ENCODE peak calls at places on chromosomes 12 and 14, in ten cellular contexts. One of them, this sample, is unnamed.

GRCh38 chr12:68042212-68042699 is 53.0 kb downstream of the IFNG-AS1 start:
- DNase-seq in AG08396: no peak
- DNase-seq in HT1080: peak
- DNase-seq in stimulated activated CD8-positive, alpha-beta memory T cell treated with anti-CD3 and anti-CD28 coated beads, Interleukin-12 subunit alpha, Interleukin-12 subunit beta, amount 100 ng/mL, for 4 hours: no peak
- DNase-seq in choroid plexus epithelial cell: peak
- DNase-seq in AG04449: no peak
- DNase-seq in AG20443: no peak
- DNase-seq in cardiac fibroblast: no peak
- DNase-seq in NCI-H446 treated with DMSO at 0.1 percent for 48 hours: no peak
- DNase-seq in fibroblast of gingiva: no peak
- DNase-seq in this sample: no peak

GRCh38 chr14:67514203-67514607 is 18.9 kb upstream of the PLEKHH1 start:
- DNase-seq in NCI-H446 treated with DMSO at 0.1 percent for 48 hours: no peak
- DNase-seq in cardiac fibroblast: no peak
- DNase-seq in choroid plexus epithelial cell: no peak
- DNase-seq in AG04449: no peak
- DNase-seq in stimulated activated CD8-positive, alpha-beta memory T cell treated with anti-CD3 and anti-CD28 coated beads, Interleukin-12 subunit alpha, Interleukin-12 subunit beta, amount 100 ng/mL, for 4 hours: no peak
- DNase-seq in AG20443: peak
- DNase-seq in HT1080: no peak
- DNase-seq in fibroblast of gingiva: no peak
- DNase-seq in AG08396: no peak
- DNase-seq in this sample: no peak

GRCh38 chr14:100215330-100215885 is 23.5 kb upstream of the YY1 start:
- DNase-seq in NCI-H446 treated with DMSO at 0.1 percent for 48 hours: no peak
- DNase-seq in HT1080: no peak
- DNase-seq in AG20443: no peak
- DNase-seq in AG04449: no peak
- DNase-seq in fibroblast of gingiva: no peak
- DNase-seq in stimulated activated CD8-positive, alpha-beta memory T cell treated with anti-CD3 and anti-CD28 coated beads, Interleukin-12 subunit alpha, Interleukin-12 subunit beta, amount 100 ng/mL, for 4 hours: no peak
- DNase-seq in cardiac fibroblast: no peak
- DNase-seq in choroid plexus epithelial cell: no peak
- DNase-seq in AG08396: no peak
- DNase-seq in this sample: no peak

GRCh38 chr12:24803406-24804245 is 145.3 kb downstream of the BCAT1 start:
- DNase-seq in stimulated activated CD8-positive, alpha-beta memory T cell treated with anti-CD3 and anti-CD28 coated beads, Interleukin-12 subunit alpha, Interleukin-12 subunit beta, amount 100 ng/mL, for 4 hours: no peak
- DNase-seq in AG08396: no peak
- DNase-seq in HT1080: no peak
- DNase-seq in choroid plexus epithelial cell: no peak
- DNase-seq in fibroblast of gingiva: no peak
- DNase-seq in AG20443: no peak
- DNase-seq in cardiac fibroblast: no peak
- DNase-seq in NCI-H446 treated with DMSO at 0.1 percent for 48 hours: no peak
- DNase-seq in AG04449: no peak
- DNase-seq in this sample: no peak

GRCh38 chr12:32139064-32139421 is 32.4 kb downstream of the BICD1 start:
- DNase-seq in AG20443: peak
- DNase-seq in stimulated activated CD8-positive, alpha-beta memory T cell treated with anti-CD3 and anti-CD28 coated beads, Interleukin-12 subunit alpha, Interleukin-12 subunit beta, amount 100 ng/mL, for 4 hours: no peak
- DNase-seq in AG08396: no peak
- DNase-seq in NCI-H446 treated with DMSO at 0.1 percent for 48 hours: peak
- DNase-seq in choroid plexus epithelial cell: peak
- DNase-seq in AG04449: no peak
- DNase-seq in fibroblast of gingiva: peak
- DNase-seq in HT1080: no peak
- DNase-seq in cardiac fibroblast: peak
- DNase-seq in this sample: no peak

GRCh38 chr12:57890191-57891120 is 43.9 kb upstream of the CTDSP2 start:
- DNase-seq in NCI-H446 treated with DMSO at 0.1 percent for 48 hours: no peak
- DNase-seq in AG20443: no peak
- DNase-seq in stimulated activated CD8-positive, alpha-beta memory T cell treated with anti-CD3 and anti-CD28 coated beads, Interleukin-12 subunit alpha, Interleukin-12 subunit beta, amount 100 ng/mL, for 4 hours: no peak
- DNase-seq in AG04449: no peak
- DNase-seq in AG08396: no peak
- DNase-seq in HT1080: peak
- DNase-seq in fibroblast of gingiva: no peak
- DNase-seq in choroid plexus epithelial cell: no peak
- DNase-seq in cardiac fibroblast: peak
- DNase-seq in this sample: no peak

GRCh38 chr12:119613319-119613936 is 19.9 kb downstream of the TMEM233 start:
- DNase-seq in stimulated activated CD8-positive, alpha-beta memory T cell treated with anti-CD3 and anti-CD28 coated beads, Interleukin-12 subunit alpha, Interleukin-12 subunit beta, amount 100 ng/mL, for 4 hours: no peak
- DNase-seq in AG20443: no peak
- DNase-seq in fibroblast of gingiva: no peak
- DNase-seq in NCI-H446 treated with DMSO at 0.1 percent for 48 hours: no peak
- DNase-seq in AG08396: no peak
- DNase-seq in AG04449: no peak
- DNase-seq in choroid plexus epithelial cell: peak
- DNase-seq in HT1080: peak
- DNase-seq in cardiac fibroblast: peak
- DNase-seq in this sample: no peak

GRCh38 chr12:28350502-28350901 is 160.2 kb downstream of the CCDC91 start:
- DNase-seq in choroid plexus epithelial cell: no peak
- DNase-seq in cardiac fibroblast: no peak
- DNase-seq in NCI-H446 treated with DMSO at 0.1 percent for 48 hours: no peak
- DNase-seq in stimulated activated CD8-positive, alpha-beta memory T cell treated with anti-CD3 and anti-CD28 coated beads, Interleukin-12 subunit alpha, Interleukin-12 subunit beta, amount 100 ng/mL, for 4 hours: no peak
- DNase-seq in AG08396: no peak
- DNase-seq in HT1080: peak
- DNase-seq in AG04449: no peak
- DNase-seq in AG20443: no peak
- DNase-seq in fibroblast of gingiva: peak
- DNase-seq in this sample: no peak

GRCh38 chr12:6091786-6092566 is 32.5 kb downstream of the VWF start:
- DNase-seq in cardiac fibroblast: no peak
- DNase-seq in stimulated activated CD8-positive, alpha-beta memory T cell treated with anti-CD3 and anti-CD28 coated beads, Interleukin-12 subunit alpha, Interleukin-12 subunit beta, amount 100 ng/mL, for 4 hours: no peak
- DNase-seq in AG08396: no peak
- DNase-seq in AG20443: no peak
- DNase-seq in AG04449: no peak
- DNase-seq in choroid plexus epithelial cell: no peak
- DNase-seq in NCI-H446 treated with DMSO at 0.1 percent for 48 hours: no peak
- DNase-seq in HT1080: peak
- DNase-seq in fibroblast of gingiva: no peak
- DNase-seq in this sample: no peak

GRCh38 chr12:57011438-57012424 is 4.6 kb downstream of the TAC3 start:
- DNase-seq in AG20443: no peak
- DNase-seq in HT1080: no peak
- DNase-seq in stimulated activated CD8-positive, alpha-beta memory T cell treated with anti-CD3 and anti-CD28 coated beads, Interleukin-12 subunit alpha, Interleukin-12 subunit beta, amount 100 ng/mL, for 4 hours: no peak
- DNase-seq in NCI-H446 treated with DMSO at 0.1 percent for 48 hours: no peak
- DNase-seq in AG04449: no peak
- DNase-seq in fibroblast of gingiva: no peak
- DNase-seq in cardiac fibroblast: no peak
- DNase-seq in choroid plexus epithelial cell: no peak
- DNase-seq in AG08396: no peak
- DNase-seq in this sample: no peak

GRCh38 chr12:125561-125960 is 59.0 kb downstream of the IQSEC3 start:
- DNase-seq in AG08396: no peak
- DNase-seq in NCI-H446 treated with DMSO at 0.1 percent for 48 hours: no peak
- DNase-seq in HT1080: no peak
- DNase-seq in AG04449: no peak
- DNase-seq in stimulated activated CD8-positive, alpha-beta memory T cell treated with anti-CD3 and anti-CD28 coated beads, Interleukin-12 subunit alpha, Interleukin-12 subunit beta, amount 100 ng/mL, for 4 hours: no peak
- DNase-seq in choroid plexus epithelial cell: no peak
- DNase-seq in cardiac fibroblast: no peak
- DNase-seq in fibroblast of gingiva: no peak
- DNase-seq in AG20443: no peak
- DNase-seq in this sample: no peak

GRCh38 chr12:69389836-69390235 is 30.3 kb downstream of the YEATS4 start:
- DNase-seq in AG20443: no peak
- DNase-seq in fibroblast of gingiva: peak
- DNase-seq in choroid plexus epithelial cell: peak
- DNase-seq in AG08396: no peak
- DNase-seq in cardiac fibroblast: peak
- DNase-seq in stimulated activated CD8-positive, alpha-beta memory T cell treated with anti-CD3 and anti-CD28 coated beads, Interleukin-12 subunit alpha, Interleukin-12 subunit beta, amount 100 ng/mL, for 4 hours: no peak
- DNase-seq in NCI-H446 treated with DMSO at 0.1 percent for 48 hours: no peak
- DNase-seq in HT1080: no peak
- DNase-seq in AG04449: peak
- DNase-seq in this sample: no peak

GRCh38 chr12:27324452-27324999 is 8.1 kb upstream of the BMAL2 start:
- DNase-seq in fibroblast of gingiva: no peak
- DNase-seq in AG20443: peak
- DNase-seq in HT1080: no peak
- DNase-seq in cardiac fibroblast: no peak
- DNase-seq in NCI-H446 treated with DMSO at 0.1 percent for 48 hours: no peak
- DNase-seq in AG08396: no peak
- DNase-seq in stimulated activated CD8-positive, alpha-beta memory T cell treated with anti-CD3 and anti-CD28 coated beads, Interleukin-12 subunit alpha, Interleukin-12 subunit beta, amount 100 ng/mL, for 4 hours: no peak
- DNase-seq in AG04449: no peak
- DNase-seq in choroid plexus epithelial cell: no peak
- DNase-seq in this sample: no peak

GRCh38 chr12:45327823-45328383 is 112.0 kb downstream of the ANO6 start:
- DNase-seq in stimulated activated CD8-positive, alpha-beta memory T cell treated with anti-CD3 and anti-CD28 coated beads, Interleukin-12 subunit alpha, Interleukin-12 subunit beta, amount 100 ng/mL, for 4 hours: no peak
- DNase-seq in AG04449: no peak
- DNase-seq in NCI-H446 treated with DMSO at 0.1 percent for 48 hours: no peak
- DNase-seq in cardiac fibroblast: peak
- DNase-seq in fibroblast of gingiva: no peak
- DNase-seq in HT1080: peak
- DNase-seq in AG08396: no peak
- DNase-seq in choroid plexus epithelial cell: peak
- DNase-seq in AG20443: no peak
- DNase-seq in this sample: no peak

GRCh38 chr14:72665259-72665658 is 228.6 kb downstream of the DPF3 start:
- DNase-seq in fibroblast of gingiva: peak
- DNase-seq in AG20443: peak
- DNase-seq in NCI-H446 treated with DMSO at 0.1 percent for 48 hours: no peak
- DNase-seq in HT1080: peak
- DNase-seq in stimulated activated CD8-positive, alpha-beta memory T cell treated with anti-CD3 and anti-CD28 coated beads, Interleukin-12 subunit alpha, Interleukin-12 subunit beta, amount 100 ng/mL, for 4 hours: no peak
- DNase-seq in AG04449: peak
- DNase-seq in choroid plexus epithelial cell: peak
- DNase-seq in cardiac fibroblast: peak
- DNase-seq in AG08396: peak
- DNase-seq in this sample: no peak

GRCh38 chr14:91870001-91870400 is 2.7 kb upstream of the TC2N start:
- DNase-seq in AG08396: no peak
- DNase-seq in stimulated activated CD8-positive, alpha-beta memory T cell treated with anti-CD3 and anti-CD28 coated beads, Interleukin-12 subunit alpha, Interleukin-12 subunit beta, amount 100 ng/mL, for 4 hours: no peak
- DNase-seq in HT1080: peak
- DNase-seq in choroid plexus epithelial cell: no peak
- DNase-seq in NCI-H446 treated with DMSO at 0.1 percent for 48 hours: no peak
- DNase-seq in AG04449: no peak
- DNase-seq in cardiac fibroblast: peak
- DNase-seq in fibroblast of gingiva: no peak
- DNase-seq in AG20443: no peak
- DNase-seq in this sample: no peak

GRCh38 chr12:59452259-59452658 is 143.6 kb upstream of the SLC16A7 start:
- DNase-seq in fibroblast of gingiva: peak
- DNase-seq in stimulated activated CD8-positive, alpha-beta memory T cell treated with anti-CD3 and anti-CD28 coated beads, Interleukin-12 subunit alpha, Interleukin-12 subunit beta, amount 100 ng/mL, for 4 hours: no peak
- DNase-seq in cardiac fibroblast: peak
- DNase-seq in HT1080: peak
- DNase-seq in choroid plexus epithelial cell: peak
- DNase-seq in AG20443: peak
- DNase-seq in AG08396: peak
- DNase-seq in AG04449: peak
- DNase-seq in NCI-H446 treated with DMSO at 0.1 percent for 48 hours: no peak
- DNase-seq in this sample: no peak

GRCh38 chr12:47721431-47721973 is 3.8 kb downstream of the ENDOU start:
- DNase-seq in stimulated activated CD8-positive, alpha-beta memory T cell treated with anti-CD3 and anti-CD28 coated beads, Interleukin-12 subunit alpha, Interleukin-12 subunit beta, amount 100 ng/mL, for 4 hours: no peak
- DNase-seq in AG20443: no peak
- DNase-seq in HT1080: no peak
- DNase-seq in choroid plexus epithelial cell: no peak
- DNase-seq in fibroblast of gingiva: no peak
- DNase-seq in NCI-H446 treated with DMSO at 0.1 percent for 48 hours: no peak
- DNase-seq in AG04449: no peak
- DNase-seq in AG08396: no peak
- DNase-seq in cardiac fibroblast: no peak
- DNase-seq in this sample: peak

GRCh38 chr12:57838594-57839302 is 7.8 kb downstream of the CTDSP2 start:
- DNase-seq in AG20443: no peak
- DNase-seq in NCI-H446 treated with DMSO at 0.1 percent for 48 hours: no peak
- DNase-seq in cardiac fibroblast: peak
- DNase-seq in HT1080: peak
- DNase-seq in AG08396: no peak
- DNase-seq in stimulated activated CD8-positive, alpha-beta memory T cell treated with anti-CD3 and anti-CD28 coated beads, Interleukin-12 subunit alpha, Interleukin-12 subunit beta, amount 100 ng/mL, for 4 hours: no peak
- DNase-seq in AG04449: no peak
- DNase-seq in choroid plexus epithelial cell: peak
- DNase-seq in fibroblast of gingiva: no peak
- DNase-seq in this sample: no peak

GRCh38 chr14:75283162-75283883 is 4.7 kb downstream of the FOS start:
- DNase-seq in AG08396: no peak
- DNase-seq in AG20443: no peak
- DNase-seq in HT1080: no peak
- DNase-seq in NCI-H446 treated with DMSO at 0.1 percent for 48 hours: no peak
- DNase-seq in fibroblast of gingiva: peak
- DNase-seq in stimulated activated CD8-positive, alpha-beta memory T cell treated with anti-CD3 and anti-CD28 coated beads, Interleukin-12 subunit alpha, Interleukin-12 subunit beta, amount 100 ng/mL, for 4 hours: no peak
- DNase-seq in choroid plexus epithelial cell: peak
- DNase-seq in AG04449: no peak
- DNase-seq in cardiac fibroblast: peak
- DNase-seq in this sample: peak

GRCh38 chr14:67285876-67286452 is 44.7 kb downstream of the PALS1 start:
- DNase-seq in AG20443: peak
- DNase-seq in fibroblast of gingiva: peak
- DNase-seq in AG04449: no peak
- DNase-seq in AG08396: no peak
- DNase-seq in choroid plexus epithelial cell: peak
- DNase-seq in stimulated activated CD8-positive, alpha-beta memory T cell treated with anti-CD3 and anti-CD28 coated beads, Interleukin-12 subunit alpha, Interleukin-12 subunit beta, amount 100 ng/mL, for 4 hours: no peak
- DNase-seq in NCI-H446 treated with DMSO at 0.1 percent for 48 hours: peak
- DNase-seq in HT1080: peak
- DNase-seq in cardiac fibroblast: peak
- DNase-seq in this sample: no peak

GRCh38 chr12:10721654-10722501 is 1.2 kb downstream of the YBX3 start:
- DNase-seq in choroid plexus epithelial cell: peak
- DNase-seq in AG08396: peak
- DNase-seq in cardiac fibroblast: peak
- DNase-seq in NCI-H446 treated with DMSO at 0.1 percent for 48 hours: peak
- DNase-seq in HT1080: peak
- DNase-seq in AG20443: peak
- DNase-seq in AG04449: peak
- DNase-seq in fibroblast of gingiva: peak
- DNase-seq in stimulated activated CD8-positive, alpha-beta memory T cell treated with anti-CD3 and anti-CD28 coated beads, Interleukin-12 subunit alpha, Interleukin-12 subunit beta, amount 100 ng/mL, for 4 hours: peak
- DNase-seq in this sample: peak

GRCh38 chr12:122079038-122079531 is 529 bp downstream of the MLXIP start:
- DNase-seq in AG08396: no peak
- DNase-seq in AG04449: no peak
- DNase-seq in stimulated activated CD8-positive, alpha-beta memory T cell treated with anti-CD3 and anti-CD28 coated beads, Interleukin-12 subunit alpha, Interleukin-12 subunit beta, amount 100 ng/mL, for 4 hours: no peak
- DNase-seq in NCI-H446 treated with DMSO at 0.1 percent for 48 hours: no peak
- DNase-seq in fibroblast of gingiva: no peak
- DNase-seq in cardiac fibroblast: no peak
- DNase-seq in choroid plexus epithelial cell: no peak
- DNase-seq in HT1080: no peak
- DNase-seq in AG20443: peak
- DNase-seq in this sample: no peak

GRCh38 chr12:71662861-71663560 is 637 bp downstream of the ZFC3H1 start:
- DNase-seq in NCI-H446 treated with DMSO at 0.1 percent for 48 hours: no peak
- DNase-seq in stimulated activated CD8-positive, alpha-beta memory T cell treated with anti-CD3 and anti-CD28 coated beads, Interleukin-12 subunit alpha, Interleukin-12 subunit beta, amount 100 ng/mL, for 4 hours: peak
- DNase-seq in AG20443: peak
- DNase-seq in HT1080: peak
- DNase-seq in AG08396: peak
- DNase-seq in choroid plexus epithelial cell: peak
- DNase-seq in cardiac fibroblast: peak
- DNase-seq in fibroblast of gingiva: peak
- DNase-seq in AG04449: no peak
- DNase-seq in this sample: peak

GRCh38 chr14:105249175-105250007 is 1.1 kb downstream of the BTBD6 start:
- DNase-seq in fibroblast of gingiva: peak
- DNase-seq in AG08396: peak
- DNase-seq in cardiac fibroblast: peak
- DNase-seq in NCI-H446 treated with DMSO at 0.1 percent for 48 hours: no peak
- DNase-seq in HT1080: no peak
- DNase-seq in AG20443: peak
- DNase-seq in stimulated activated CD8-positive, alpha-beta memory T cell treated with anti-CD3 and anti-CD28 coated beads, Interleukin-12 subunit alpha, Interleukin-12 subunit beta, amount 100 ng/mL, for 4 hours: no peak
- DNase-seq in AG04449: no peak
- DNase-seq in choroid plexus epithelial cell: peak
- DNase-seq in this sample: no peak